ENCODE peak calls at places on chromosome 1, in seven cellular contexts. One of them, this sample, is unnamed.

GRCh38 chr1:89701746-89702241 is 68.9 kb downstream of the LRRC8C start:
- DNase-seq in IMR-90: peak; percentile 55
- DNase-seq in A549: no peak
- DNase-seq in H1: no peak
- DNase-seq in K562: peak; percentile 29
- DNase-seq in HepG2: no peak
- DNase-seq in GM12878: no peak
- DNase-seq in this sample: peak; percentile 68

GRCh38 chr1:167683641-167684502 is 37.9 kb upstream of the MPZL1 start:
- DNase-seq in IMR-90: peak; percentile 41
- DNase-seq in A549: no peak
- DNase-seq in H1: peak; percentile 41
- DNase-seq in K562: no peak
- DNase-seq in HepG2: no peak
- DNase-seq in GM12878: no peak
- DNase-seq in this sample: peak; percentile 54

GRCh38 chr1:4585216-4585615 is 69.2 kb upstream of the AJAP1 start:
- DNase-seq in IMR-90: no peak
- DNase-seq in A549: peak; percentile 4
- DNase-seq in H1: no peak
- DNase-seq in K562: peak; percentile 78
- DNase-seq in HepG2: no peak
- DNase-seq in GM12878: no peak
- DNase-seq in this sample: peak; percentile 50

GRCh38 chr1:159647616-159648015 is 60.0 kb downstream of the APCS start:
- DNase-seq in IMR-90: no peak
- DNase-seq in A549: no peak
- DNase-seq in H1: no peak
- DNase-seq in K562: no peak
- DNase-seq in HepG2: no peak
- DNase-seq in GM12878: no peak
- DNase-seq in this sample: no peak

GRCh38 chr1:119687391-119688079 is 24.2 kb upstream of the PHGDH start:
- DNase-seq in IMR-90: no peak
- DNase-seq in A549: no peak
- DNase-seq in H1: no peak
- DNase-seq in K562: no peak
- DNase-seq in HepG2: no peak
- DNase-seq in GM12878: no peak
- DNase-seq in this sample: no peak

GRCh38 chr1:182615468-182616129 is 11.4 kb upstream of the RGS16 start:
- DNase-seq in IMR-90: no peak
- DNase-seq in A549: no peak
- DNase-seq in H1: no peak
- DNase-seq in K562: no peak
- DNase-seq in HepG2: no peak
- DNase-seq in GM12878: no peak
- DNase-seq in this sample: peak; percentile 38

GRCh38 chr1:76053021-76053420 is 21.5 kb upstream of the ST6GALNAC3 start:
- DNase-seq in IMR-90: no peak
- DNase-seq in A549: no peak
- DNase-seq in H1: no peak
- DNase-seq in K562: no peak
- DNase-seq in HepG2: no peak
- DNase-seq in GM12878: no peak
- DNase-seq in this sample: peak; percentile 59

GRCh38 chr1:22665752-22666151 is 12.7 kb downstream of the C1QB start:
- DNase-seq in IMR-90: peak; percentile 43
- DNase-seq in A549: peak; percentile 42
- DNase-seq in H1: no peak
- DNase-seq in K562: peak; percentile 56
- DNase-seq in HepG2: no peak
- DNase-seq in GM12878: no peak
- DNase-seq in this sample: peak; percentile 77

GRCh38 chr1:199089393-199090122 is 450.7 kb downstream of the PTPRC start:
- DNase-seq in IMR-90: peak; percentile 15
- DNase-seq in A549: no peak
- DNase-seq in H1: no peak
- DNase-seq in K562: no peak
- DNase-seq in HepG2: no peak
- DNase-seq in GM12878: peak; percentile 60
- DNase-seq in this sample: no peak

GRCh38 chr1:42925132-42925769 is 33.4 kb downstream of the SLC2A1 start:
- DNase-seq in IMR-90: no peak
- DNase-seq in A549: no peak
- DNase-seq in H1: no peak
- DNase-seq in K562: no peak
- DNase-seq in HepG2: no peak
- DNase-seq in GM12878: no peak
- DNase-seq in this sample: no peak

GRCh38 chr1:21647431-21648373 is 21.5 kb downstream of the RAP1GAP start:
- DNase-seq in IMR-90: peak; percentile 59
- DNase-seq in A549: peak; percentile 55
- DNase-seq in H1: peak; percentile 67
- DNase-seq in K562: peak; percentile 88
- DNase-seq in HepG2: no peak
- DNase-seq in GM12878: no peak
- DNase-seq in this sample: no peak

GRCh38 chr1:234925440-234926251 is 203.0 kb downstream of the TOMM20 start:
- DNase-seq in IMR-90: peak; percentile 99
- DNase-seq in A549: peak; percentile 95
- DNase-seq in H1: peak; percentile 38
- DNase-seq in K562: no peak
- DNase-seq in HepG2: peak; percentile 80
- DNase-seq in GM12878: peak; percentile 40
- DNase-seq in this sample: no peak

GRCh38 chr1:3628445-3628844 is 3.6 kb downstream of the TPRG1L start:
- DNase-seq in IMR-90: no peak
- DNase-seq in A549: no peak
- DNase-seq in H1: no peak
- DNase-seq in K562: no peak
- DNase-seq in HepG2: no peak
- DNase-seq in GM12878: no peak
- DNase-seq in this sample: peak; percentile 89

GRCh38 chr1:229139320-229139719 is 131.6 kb upstream of the RAB4A start:
- DNase-seq in IMR-90: no peak
- DNase-seq in A549: no peak
- DNase-seq in H1: no peak
- DNase-seq in K562: no peak
- DNase-seq in HepG2: no peak
- DNase-seq in GM12878: no peak
- DNase-seq in this sample: no peak

GRCh38 chr1:175750366-175751111 is 7.1 kb upstream of the TNR start:
- DNase-seq in IMR-90: no peak
- DNase-seq in A549: no peak
- DNase-seq in H1: no peak
- DNase-seq in K562: no peak
- DNase-seq in HepG2: no peak
- DNase-seq in GM12878: no peak
- DNase-seq in this sample: no peak

GRCh38 chr1:12424793-12425192 is 193.2 kb downstream of the DHRS3 start:
- DNase-seq in IMR-90: peak; percentile 34
- DNase-seq in A549: no peak
- DNase-seq in H1: no peak
- DNase-seq in K562: no peak
- DNase-seq in HepG2: no peak
- DNase-seq in GM12878: no peak
- DNase-seq in this sample: no peak

GRCh38 chr1:227961651-227962050 is 13.9 kb upstream of the WNT9A start:
- DNase-seq in IMR-90: no peak
- DNase-seq in A549: no peak
- DNase-seq in H1: no peak
- DNase-seq in K562: no peak
- DNase-seq in HepG2: no peak
- DNase-seq in GM12878: no peak
- DNase-seq in this sample: no peak

GRCh38 chr1:33228935-33229487 is 27.3 kb upstream of the ZNF362 start:
- DNase-seq in IMR-90: peak; percentile 92
- DNase-seq in A549: no peak
- DNase-seq in H1: no peak
- DNase-seq in K562: no peak
- DNase-seq in HepG2: no peak
- DNase-seq in GM12878: no peak
- DNase-seq in this sample: no peak

GRCh38 chr1:117258791-117259190 is 48.1 kb upstream of the VTCN1 start:
- DNase-seq in IMR-90: no peak
- DNase-seq in A549: no peak
- DNase-seq in H1: no peak
- DNase-seq in K562: no peak
- DNase-seq in HepG2: no peak
- DNase-seq in GM12878: no peak
- DNase-seq in this sample: no peak

GRCh38 chr1:95116666-95117206 is 419 bp upstream of the TLCD4 start:
- DNase-seq in IMR-90: peak; percentile 22
- DNase-seq in A549: peak; percentile 80
- DNase-seq in H1: no peak
- DNase-seq in K562: peak; percentile 73
- DNase-seq in HepG2: peak; percentile 77
- DNase-seq in GM12878: no peak
- DNase-seq in this sample: peak; percentile 83

GRCh38 chr1:163162281-163162937 is 40.3 kb downstream of the RGS5 start:
- DNase-seq in IMR-90: peak; percentile 70
- DNase-seq in A549: no peak
- DNase-seq in H1: no peak
- DNase-seq in K562: no peak
- DNase-seq in HepG2: no peak
- DNase-seq in GM12878: no peak
- DNase-seq in this sample: no peak

GRCh38 chr1:179818743-179819173 is 58.8 kb downstream of the TOR1AIP2 start:
- DNase-seq in IMR-90: peak; percentile 30
- DNase-seq in A549: no peak
- DNase-seq in H1: no peak
- DNase-seq in K562: peak; percentile 86
- DNase-seq in HepG2: no peak
- DNase-seq in GM12878: no peak
- DNase-seq in this sample: no peak

GRCh38 chr1:169682077-169682476 is 29.3 kb downstream of the SELL start:
- DNase-seq in IMR-90: no peak
- DNase-seq in A549: no peak
- DNase-seq in H1: no peak
- DNase-seq in K562: no peak
- DNase-seq in HepG2: no peak
- DNase-seq in GM12878: no peak
- DNase-seq in this sample: no peak

GRCh38 chr1:216854836-216855485 is 131.7 kb upstream of the ESRRG start:
- DNase-seq in IMR-90: no peak
- DNase-seq in A549: no peak
- DNase-seq in H1: no peak
- DNase-seq in K562: no peak
- DNase-seq in HepG2: no peak
- DNase-seq in GM12878: no peak
- DNase-seq in this sample: no peak

DNA sequence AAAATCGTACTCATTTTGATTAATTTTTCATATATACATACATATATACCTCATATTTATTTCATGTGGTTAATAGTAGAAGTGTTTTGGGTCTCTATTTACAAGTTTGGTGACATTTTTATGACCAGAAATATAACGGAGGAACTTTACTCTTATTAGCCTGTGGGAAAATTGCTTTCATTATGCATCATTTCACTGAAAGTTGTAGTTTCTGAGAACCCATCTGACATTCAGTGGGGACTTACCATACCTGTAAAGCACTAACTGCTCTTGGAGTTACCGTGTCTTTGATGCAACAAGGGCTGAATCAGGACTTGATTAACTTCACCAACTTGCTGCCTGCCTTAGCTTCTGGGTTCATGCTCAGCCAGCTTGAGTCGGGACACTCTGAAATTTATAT is 49.9 kb upstream of the ITPKB start:
- DNase-seq in IMR-90: no peak
- DNase-seq in A549: no peak
- DNase-seq in H1: no peak
- DNase-seq in K562: no peak
- DNase-seq in HepG2: no peak
- DNase-seq in GM12878: peak; percentile 65
- DNase-seq in this sample: no peak
- TF ChIP-seq RFX5 in IMR-90: no peak
- TF ChIP-seq RFX5 in A549: no peak
- TF ChIP-seq RFX5 in H1: no peak
- TF ChIP-seq RFX5 in K562: no peak
- TF ChIP-seq RFX5 in HepG2: no peak
- TF ChIP-seq RFX5 in GM12878: no peak
- TF ChIP-seq RFX5 in this sample: no peak

DNA sequence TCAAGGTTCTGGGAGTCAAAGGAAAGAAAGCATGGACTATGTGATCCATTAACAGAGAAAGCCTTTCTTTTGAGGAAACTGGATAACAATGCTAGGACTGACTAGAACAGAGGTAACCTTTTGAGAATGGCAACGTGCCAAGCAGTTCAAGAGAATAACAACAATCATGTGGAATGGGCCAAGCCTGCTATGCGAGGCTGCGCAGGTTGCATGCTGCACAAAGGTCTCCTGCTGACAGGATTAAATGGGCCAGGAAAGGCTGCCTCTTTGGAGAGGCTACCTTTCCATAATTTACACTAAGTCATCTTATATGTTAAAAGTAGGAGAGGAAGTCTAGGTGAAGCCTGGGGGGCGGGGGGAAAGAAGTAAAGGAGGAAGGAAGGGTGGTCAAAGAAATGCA is 5.8 kb downstream of the PCNX2 start:
- DNase-seq in IMR-90: no peak
- DNase-seq in A549: no peak
- DNase-seq in H1: peak; percentile 76
- DNase-seq in K562: no peak
- DNase-seq in HepG2: no peak
- DNase-seq in GM12878: no peak
- DNase-seq in this sample: no peak
- TF ChIP-seq RFX5 in IMR-90: no peak
- TF ChIP-seq RFX5 in A549: no peak
- TF ChIP-seq RFX5 in H1: no peak
- TF ChIP-seq RFX5 in K562: no peak
- TF ChIP-seq RFX5 in HepG2: no peak
- TF ChIP-seq RFX5 in GM12878: no peak
- TF ChIP-seq RFX5 in this sample: no peak

DNA sequence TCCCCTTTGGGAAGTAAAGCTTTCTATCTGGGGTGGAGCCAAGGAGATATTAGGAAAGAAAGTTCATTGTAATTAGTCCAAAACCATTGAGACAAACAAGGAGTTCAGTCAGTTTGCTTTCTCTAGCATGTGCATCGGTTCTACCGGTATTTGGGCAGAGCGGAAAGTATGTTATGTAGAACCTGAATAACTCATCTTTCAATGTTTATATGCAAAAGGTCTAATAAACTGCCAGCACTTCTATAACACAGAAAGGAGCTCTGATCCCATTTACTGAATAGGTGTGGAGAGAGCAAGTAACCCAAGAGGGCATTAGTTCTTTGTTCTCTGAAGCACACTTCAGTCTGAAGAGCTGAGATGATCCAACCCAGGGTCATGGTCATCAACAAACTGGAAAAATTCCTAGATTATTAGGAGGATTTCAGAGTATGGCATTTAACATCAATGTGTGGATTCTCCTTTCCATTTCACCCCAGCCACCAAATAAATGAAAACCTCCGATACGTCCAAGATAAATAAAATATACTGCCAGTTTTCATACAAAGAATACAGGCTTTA is 3.6 kb downstream of the TGFB2 start:
- DNase-seq in IMR-90: no peak
- DNase-seq in A549: no peak
- DNase-seq in H1: no peak
- DNase-seq in K562: no peak
- DNase-seq in HepG2: no peak
- DNase-seq in GM12878: no peak
- DNase-seq in this sample: no peak
- TF ChIP-seq RFX5 in IMR-90: no peak
- TF ChIP-seq RFX5 in A549: no peak
- TF ChIP-seq RFX5 in H1: no peak
- TF ChIP-seq RFX5 in K562: no peak
- TF ChIP-seq RFX5 in HepG2: no peak
- TF ChIP-seq RFX5 in GM12878: no peak
- TF ChIP-seq RFX5 in this sample: no peak

GRCh38 chr1:185567006-185567405 is 167.2 kb upstream of the HMCN1 start:
- DNase-seq in IMR-90: peak; percentile 58
- DNase-seq in A549: peak; percentile 28
- DNase-seq in H1: no peak
- DNase-seq in K562: no peak
- DNase-seq in HepG2: no peak
- DNase-seq in GM12878: no peak
- DNase-seq in this sample: no peak
- TF ChIP-seq RFX5 in IMR-90: no peak
- TF ChIP-seq RFX5 in A549: no peak
- TF ChIP-seq RFX5 in H1: no peak
- TF ChIP-seq RFX5 in K562: no peak
- TF ChIP-seq RFX5 in HepG2: no peak
- TF ChIP-seq RFX5 in GM12878: no peak
- TF ChIP-seq RFX5 in this sample: no peak

This sample was measured in SK-N-SH.